ENCODE peak calls at places on chromosomes 16 and 17, in seven cellular contexts. F is IMR-90; C is cardiac muscle cell; P is fibroblast of lung; R is CD8-positive, alpha-beta T cell; B is effector memory CD4-positive, alpha-beta T cell; L is endodermal cell. K is an unnamed sample.
A peak's percentile ranks its signal among the peaks of the same experiment; 100 is the strongest.

GRCh38 chr16:14560523-14560922 is 69.5 kb downstream of the PARN start:
- DNase-seq in R (no peak), C (peak; percentile 58), B (no peak), F (no peak), L (no peak), P (no peak), K (no peak)

GRCh38 chr16:55572439-55572838 is 6.0 kb downstream of the CAPNS2 start:
- DNase-seq in C (peak; percentile 30), L (no peak), P (peak; percentile 39), R (no peak), F (no peak), B (no peak), K (no peak)

GRCh38 chr16:84720180-84720579 is 20.4 kb downstream of the USP10 start:
- DNase-seq in B (no peak), C (no peak), F (no peak), L (no peak), R (no peak), P (peak; percentile 56), K (no peak)

GRCh38 chr16:74450236-74450635 is 29.0 kb upstream of the CLEC18B start:
- DNase-seq in C (peak; percentile 18), P (peak; percentile 28), B (no peak), L (no peak), F (no peak), R (no peak), K (no peak)

GRCh38 chr17:83189673-83190385 is 110.4 kb downstream of the METRNL start:
- DNase-seq in L (no peak), C (no peak), P (peak; percentile 95), F (peak; percentile 90), R (peak; percentile 36), B (no peak), K (peak; percentile 74)

GRCh38 chr16:23025692-23026305 is 123.5 kb downstream of the USP31 start:
- DNase-seq in B (no peak), R (no peak), P (no peak), C (no peak), L (no peak), F (no peak), K (no peak)

GRCh38 chr17:42061641-42062487 is 11.5 kb upstream of the C17orf113 start:
- DNase-seq in R (no peak), P (no peak), F (no peak), B (no peak), C (no peak), L (peak; percentile 72), K (no peak)

GRCh38 chr16:11105038-11105903 is 150.7 kb downstream of the SOCS1 start:
- DNase-seq in B (no peak), P (peak; percentile 97), C (peak; percentile 96), F (peak; percentile 98), L (no peak), R (no peak), K (peak; percentile 64)

GRCh38 chr16:22397459-22397858 is 23.0 kb upstream of the CDR2 start:
- DNase-seq in R (no peak), P (peak; percentile 98), L (no peak), B (no peak), F (peak; percentile 96), C (peak; percentile 97), K (peak; percentile 75)

GRCh38 chr16:26189496-26190005 is 497.8 kb downstream of the HS3ST4 start:
- DNase-seq in F (no peak), L (no peak), R (no peak), C (no peak), B (no peak), P (no peak), K (no peak)

GRCh38 chr17:44908761-44909326 is 6.5 kb downstream of the GFAP start:
- DNase-seq in F (no peak), B (no peak), P (no peak), C (no peak), R (no peak), L (no peak), K (no peak)

GRCh38 chr17:32482568-32483320 is 4.0 kb upstream of the CDK5R1 start:
- DNase-seq in B (no peak), L (peak; percentile 52), R (no peak), C (no peak), F (peak; percentile 33), P (no peak), K (no peak)

GRCh38 chr17:72560303-72561247 is 439.8 kb downstream of the SOX9 start:
- DNase-seq in C (peak; percentile 66), P (peak; percentile 57), L (peak; percentile 92), B (no peak), F (peak; percentile 56), R (peak; percentile 64), K (peak; percentile 28)

GRCh38 chr17:73256220-73256619 is 5.5 kb downstream of the CPSF4L start:
- DNase-seq in R (no peak), C (no peak), L (peak; percentile 79), F (no peak), P (no peak), B (no peak), K (no peak)

GRCh38 chr17:34499576-34499975 is 79.8 kb upstream of the TMEM132E start:
- DNase-seq in C (peak; percentile 29), B (no peak), F (peak; percentile 27), L (peak; percentile 91), R (no peak), P (peak; percentile 9), K (no peak)

GRCh38 chr17:28372945-28373274 is 1.4 kb downstream of the SARM1 start:
- DNase-seq in F (no peak), B (no peak), R (no peak), C (no peak), L (no peak), P (no peak), K (no peak)
- H3K4me3 ChIP-seq in F (peak overlapping the region; percentile 54), B (no peak overlapping the region), R (peak overlapping the region; percentile 79), C (no peak overlapping the region), L (no peak overlapping the region), P (peak overlapping the region; percentile 66), K (peak overlapping the region; percentile 89)

DNA sequence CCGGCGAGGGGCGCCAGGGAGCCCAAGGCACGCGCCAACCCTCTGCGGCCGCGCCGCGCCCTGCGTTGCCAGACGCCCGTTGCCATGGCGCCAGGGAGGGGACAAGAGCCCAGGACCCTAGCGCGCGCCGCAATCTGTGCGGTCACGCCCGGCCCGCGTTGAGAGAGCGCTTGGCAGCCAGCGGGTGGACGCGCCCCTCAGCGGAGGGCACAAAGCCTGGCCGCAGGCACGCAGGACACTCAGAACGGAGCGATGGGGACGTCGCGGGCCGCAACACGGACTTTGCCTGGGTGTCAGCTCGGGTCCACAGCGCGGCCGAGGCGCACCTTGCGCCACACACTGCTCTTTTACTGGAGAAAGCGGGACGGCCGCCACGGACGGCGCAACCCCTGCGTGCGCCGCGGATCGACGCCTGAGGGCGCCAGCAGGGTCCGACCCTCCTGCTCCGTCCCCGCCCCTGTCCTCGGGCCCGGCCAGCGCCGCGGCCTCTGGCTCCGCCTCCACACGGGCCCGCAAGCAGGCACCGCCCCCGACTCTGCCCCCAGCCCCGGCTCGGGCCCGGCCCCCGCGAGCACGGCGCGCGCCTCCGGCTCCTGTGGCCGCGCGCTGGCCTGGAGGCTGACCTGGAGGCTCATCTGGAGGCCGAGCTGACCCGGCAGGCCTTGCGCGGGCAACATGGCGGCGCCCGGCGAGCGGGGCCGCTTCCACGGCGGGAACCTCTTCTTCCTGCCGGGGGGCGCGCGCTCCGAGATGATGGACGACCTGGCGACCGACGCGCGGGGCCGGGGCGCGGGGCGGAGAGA is at the start of gene GFER:
- DNase-seq in F (peak; percentile 93), B (peak; percentile 42), P (peak; percentile 96), R (peak; percentile 77), C (peak; percentile 97), L (peak; percentile 98), K (peak; percentile 95)
- H3K27me3 ChIP-seq in F (peaks cover 31% of the 10 kb centered on the region), B (peaks cover 16% of the 10 kb centered on the region), P (peaks cover 19% of the 10 kb centered on the region), R (peaks cover 12% of the 10 kb centered on the region), C (peaks cover 49% of the 10 kb centered on the region), L (peaks cover 56% of the 10 kb centered on the region), K (peaks cover 21% of the 10 kb centered on the region)

DNA sequence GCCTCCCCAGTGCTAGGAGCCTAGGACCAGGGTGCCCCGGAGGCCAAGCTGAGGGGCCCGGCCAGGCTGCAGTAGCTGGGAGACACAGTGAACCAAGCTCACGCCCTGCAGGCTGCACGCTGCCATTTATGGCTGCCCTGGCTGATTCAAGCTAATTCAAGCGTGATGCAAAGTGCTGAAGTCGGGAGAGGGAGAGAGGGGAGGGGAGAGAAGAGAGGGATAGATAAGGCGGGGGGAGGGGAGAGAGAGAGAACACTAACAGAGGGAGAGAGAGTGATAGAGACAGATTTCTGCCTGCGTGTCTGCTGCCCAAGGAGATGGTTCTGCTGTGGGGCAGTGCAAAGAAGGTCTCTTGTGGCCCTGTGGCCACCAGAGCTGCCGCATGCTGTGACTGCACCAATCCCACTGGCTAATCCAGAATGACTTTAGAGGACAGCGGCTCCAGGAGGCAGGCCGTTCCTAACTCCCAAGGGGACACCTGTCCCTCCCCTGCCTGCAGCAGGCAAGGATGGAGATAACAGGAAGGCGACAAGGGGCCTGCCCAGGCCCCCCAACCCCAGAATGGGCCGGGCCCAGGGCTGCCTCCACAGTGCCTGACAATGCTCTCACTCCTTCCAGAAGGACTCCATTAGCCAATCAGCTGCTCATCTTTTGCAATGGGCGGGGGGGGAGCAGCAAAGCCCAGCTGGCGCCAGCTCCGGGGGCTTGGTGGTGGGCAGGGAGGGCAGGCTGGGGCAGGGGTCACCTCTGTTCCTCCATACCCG is 12.9 kb downstream of the MXRA7 start:
- DNase-seq in B (no peak), P (peak; percentile 72), F (peak; percentile 60), R (no peak), L (peak; percentile 78), C (peak; percentile 78), K (no peak)
- H3K4me3 ChIP-seq in B (no peak overlapping the region), P (no peak overlapping the region), F (no peak overlapping the region), R (no peak overlapping the region), L (no peak overlapping the region), C (no peak overlapping the region), K (no peak overlapping the region)

GRCh38 chr17:79785900-79786810 is 8.2 kb downstream of the CBX2 start:
- DNase-seq in R (no peak), B (no peak), L (no peak), P (no peak), C (no peak), F (no peak), K (no peak)

GRCh38 chr17:79784353-79785016 is 6.5 kb downstream of the CBX2 start:
- DNase-seq in B (no peak), F (no peak), R (no peak), C (no peak), L (no peak), P (no peak), K (no peak)

GRCh38 chr17:79783891-79784290 is 5.9 kb downstream of the CBX2 start:
- DNase-seq in P (no peak), L (no peak), C (no peak), F (no peak), R (no peak), B (no peak), K (no peak)

GRCh38 chr17:79786930-79787643 is 9.1 kb downstream of the CBX2 start:
- DNase-seq in P (no peak), C (no peak), F (no peak), L (no peak), R (no peak), B (no peak), K (no peak)

DNA sequence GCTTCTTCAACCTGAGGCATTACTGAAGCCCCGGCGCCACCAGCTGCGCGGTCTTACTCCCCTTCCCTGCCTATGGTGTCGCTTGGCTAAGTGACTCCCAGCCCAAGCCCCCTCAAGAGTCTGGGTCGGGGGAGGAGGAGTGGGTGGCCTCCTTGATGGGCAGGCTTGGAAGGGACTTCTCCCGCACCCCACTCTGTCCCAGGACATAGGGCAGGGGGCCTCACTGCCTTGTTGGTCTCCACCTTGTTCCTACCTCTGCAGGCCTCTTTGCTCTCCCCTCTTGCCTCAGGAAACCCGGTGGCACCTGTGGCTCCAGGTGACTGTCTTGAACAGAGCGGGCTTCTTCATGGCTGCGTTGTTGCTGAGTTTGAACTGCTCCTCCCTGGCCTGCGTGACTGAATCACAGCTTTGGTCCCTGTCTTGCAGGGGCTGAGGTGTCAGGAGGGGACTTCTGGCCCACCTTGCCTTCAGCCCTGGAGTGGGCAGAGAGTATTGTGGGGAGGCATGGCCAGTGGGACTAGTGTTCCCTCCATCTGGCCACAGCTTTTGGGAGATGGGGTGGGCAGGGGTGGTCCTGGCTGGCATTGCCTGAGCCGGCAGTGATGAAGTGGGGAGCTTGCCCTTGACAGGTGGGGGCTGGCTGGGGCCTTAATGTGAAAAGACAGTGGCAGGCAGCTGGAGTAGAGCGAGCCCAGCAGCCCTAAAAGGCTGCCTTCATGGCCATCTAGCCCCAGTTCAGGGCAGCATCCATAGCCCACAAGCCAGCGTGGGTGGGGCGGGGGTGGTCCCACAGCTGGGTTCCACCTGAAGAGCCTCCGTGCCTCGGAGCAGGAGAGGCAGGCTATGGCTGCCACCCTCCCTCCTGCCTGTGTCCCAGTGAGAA is 7.3 kb downstream of the CBX2 start:
- DNase-seq in F (no peak), B (no peak), L (no peak), P (no peak), C (no peak), R (no peak), K (no peak)
- H3K27me3 ChIP-seq in F (peaks cover 21% of the 10 kb centered on the region), B (peaks cover 26% of the 10 kb centered on the region), L (peaks cover 37% of the 10 kb centered on the region), P (peaks cover 17% of the 10 kb centered on the region), C (peaks cover 28% of the 10 kb centered on the region), R (peaks cover 16% of the 10 kb centered on the region), K (peaks cover 2% of the 10 kb centered on the region)

K was measured in MG63.